ENCODE peak calls at places on chromosome 12, in four cellular contexts. G is colonic mucosa, I is dorsolateral prefrontal cortex, Y is upper lobe of right lung. W is an unnamed sample.
A peak's percentile ranks its signal among the peaks of the same experiment; 100 is the strongest.

GRCh38 chr12:42550815-42551214 is 38.7 kb downstream of the PRICKLE1 start:
- DNase-seq in G (no peak), I (no peak), Y (no peak), W (no peak)

GRCh38 chr12:100574262-100575074 is 984 bp downstream of the GAS2L3 start:
- DNase-seq in Y (no peak), G (peak; percentile 45), I (no peak), W (no peak)

GRCh38 chr12:67410667-67411067 is 141.5 kb downstream of the CAND1 start:
- DNase-seq in I (no peak), Y (no peak), G (no peak), W (no peak)

GRCh38 chr12:69097619-69098368 is 141.6 kb upstream of the CPSF6 start:
- DNase-seq in Y (no peak), G (no peak), I (no peak), W (no peak)

GRCh38 chr12:83954939-83955601 is 957.5 kb downstream of the SLC6A15 start:
- DNase-seq in Y (no peak), I (no peak), G (no peak), W (no peak)

GRCh38 chr12:68119724-68120211 is 39.8 kb downstream of the IFNG start:
- DNase-seq in I (no peak), G (no peak), Y (no peak), W (peak; percentile 21)

GRCh38 chr12:63764481-63764880 is 15.2 kb upstream of the RXYLT1 start:
- DNase-seq in I (no peak), Y (no peak), G (no peak), W (no peak)

GRCh38 chr12:52204095-52204930 is 12.5 kb upstream of the KRT80 start:
- DNase-seq in I (peak; percentile 15), Y (peak; percentile 37), G (no peak), W (no peak)

GRCh38 chr12:99984271-99985128 is at the start of gene ANKS1B:
- DNase-seq in I (no peak), G (peak; percentile 45), Y (peak; percentile 83), W (no peak)

GRCh38 chr12:6368906-6369525 is 6.3 kb downstream of the SCNN1A start:
- DNase-seq in I (no peak), Y (no peak), G (peak; percentile 35), W (no peak)

GRCh38 chr12:43338848-43339526 is 213.0 kb downstream of the ADAMTS20 start:
- DNase-seq in G (no peak), I (no peak), Y (no peak), W (no peak)

DNA sequence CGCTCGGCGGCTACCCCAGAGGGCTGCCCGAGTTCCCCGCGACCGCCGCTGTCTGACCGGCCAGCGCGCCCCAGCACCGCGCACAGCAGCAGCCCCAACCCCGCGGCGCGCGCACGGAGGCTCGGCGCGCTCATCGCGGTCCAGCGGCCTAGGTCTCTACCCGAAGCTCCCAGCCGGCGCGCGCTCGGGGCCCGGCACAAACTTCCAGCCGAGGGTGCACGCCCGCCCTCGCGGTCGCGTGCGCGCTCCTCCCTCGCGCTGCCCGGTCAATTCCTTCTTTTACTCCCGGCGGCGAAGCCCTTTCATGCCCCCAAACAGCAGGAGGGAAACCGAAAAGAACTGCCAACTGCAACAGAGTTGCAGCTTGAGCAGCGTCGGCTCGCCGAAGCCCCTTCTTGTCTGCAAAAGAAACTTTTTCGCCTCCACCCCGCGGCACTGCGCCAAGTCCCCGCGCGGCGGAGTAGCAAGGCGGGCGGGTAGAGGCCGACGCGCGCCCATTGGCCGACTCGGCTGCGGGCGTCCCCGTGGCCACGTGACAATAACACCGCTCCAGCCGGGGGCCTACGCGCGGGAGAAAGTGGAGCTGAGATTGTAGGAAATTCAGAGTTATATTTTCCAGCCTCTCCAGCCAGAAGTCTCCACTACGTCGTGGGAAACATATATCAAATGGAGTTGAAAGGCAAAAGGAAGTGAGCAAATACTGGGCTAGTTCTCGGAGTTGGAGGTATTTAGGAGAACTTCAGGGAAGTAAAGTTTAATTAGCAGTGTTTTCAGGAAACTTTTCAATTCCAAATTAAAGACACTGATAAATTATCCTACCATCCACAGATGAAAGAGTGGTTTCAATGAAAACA is at the start of gene LRIG3:
- DNase-seq in G (peak; percentile 93), I (peak; percentile 70), Y (peak; percentile 94), W (no peak)
- H3K4me3 ChIP-seq in G (peak within 1 kb of the TSS; percentile 79), I (peak within 1 kb of the TSS; percentile 91), Y (peak within 1 kb of the TSS; percentile 63), W (no peak within 1 kb of the TSS)

GRCh38 chr12:108837680-108838079 is 19.7 kb downstream of the SSH1 start:
- DNase-seq in G (no peak), I (no peak), Y (no peak), W (no peak)
- H3K4me3 ChIP-seq in G (no peak overlapping the region), I (no peak overlapping the region), Y (no peak overlapping the region), W (no peak overlapping the region)

DNA sequence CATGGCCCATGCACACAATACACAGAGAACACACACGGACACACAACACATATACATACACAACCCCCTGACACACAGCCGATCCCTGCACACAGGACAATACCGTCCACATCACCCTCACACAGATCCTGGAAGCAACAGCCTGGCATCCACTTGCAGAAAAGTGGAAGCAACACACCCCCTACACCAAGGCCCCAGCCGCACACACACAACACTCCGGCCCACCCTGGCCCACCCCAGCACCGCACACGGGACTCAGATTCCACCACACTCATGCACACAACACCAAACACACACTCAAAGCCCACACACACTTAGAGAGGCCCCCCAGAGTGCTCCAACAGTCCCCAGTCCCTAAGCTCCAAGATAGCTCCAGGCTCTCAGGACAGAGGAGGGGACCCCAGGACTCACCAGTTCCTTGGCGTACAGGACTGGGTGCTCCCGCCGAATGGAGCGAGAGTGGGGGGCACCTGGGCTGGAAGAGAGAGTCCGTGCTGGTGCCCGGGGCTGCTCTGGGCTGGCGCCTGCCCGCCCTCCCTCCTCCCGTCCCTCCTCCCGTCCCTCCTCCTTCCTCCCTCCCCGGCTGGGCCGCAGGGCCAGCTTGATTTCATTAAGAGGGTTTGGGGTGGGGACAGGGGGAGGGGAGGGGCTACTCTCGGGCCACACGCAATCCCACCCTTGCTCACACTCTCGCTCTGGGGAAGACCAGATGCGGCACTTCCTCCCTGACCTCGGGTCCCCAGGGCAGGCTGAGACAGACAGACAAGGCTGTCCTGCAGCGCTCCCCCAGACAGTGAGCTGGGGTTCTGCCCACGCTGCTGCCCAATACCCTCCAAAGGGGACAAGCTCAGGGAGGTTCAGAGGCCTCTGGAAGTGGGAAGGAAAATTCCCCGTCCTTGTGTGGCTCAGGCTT is at the start of gene TMEM119:
- DNase-seq in I (no peak), Y (no peak), G (peak; percentile 37), W (no peak)
- H3K4me3 ChIP-seq in I (peak within 1 kb of the TSS; percentile 46), Y (peak within 1 kb of the TSS; percentile 41), G (peak within 1 kb of the TSS; percentile 13), W (no peak within 1 kb of the TSS)

DNA sequence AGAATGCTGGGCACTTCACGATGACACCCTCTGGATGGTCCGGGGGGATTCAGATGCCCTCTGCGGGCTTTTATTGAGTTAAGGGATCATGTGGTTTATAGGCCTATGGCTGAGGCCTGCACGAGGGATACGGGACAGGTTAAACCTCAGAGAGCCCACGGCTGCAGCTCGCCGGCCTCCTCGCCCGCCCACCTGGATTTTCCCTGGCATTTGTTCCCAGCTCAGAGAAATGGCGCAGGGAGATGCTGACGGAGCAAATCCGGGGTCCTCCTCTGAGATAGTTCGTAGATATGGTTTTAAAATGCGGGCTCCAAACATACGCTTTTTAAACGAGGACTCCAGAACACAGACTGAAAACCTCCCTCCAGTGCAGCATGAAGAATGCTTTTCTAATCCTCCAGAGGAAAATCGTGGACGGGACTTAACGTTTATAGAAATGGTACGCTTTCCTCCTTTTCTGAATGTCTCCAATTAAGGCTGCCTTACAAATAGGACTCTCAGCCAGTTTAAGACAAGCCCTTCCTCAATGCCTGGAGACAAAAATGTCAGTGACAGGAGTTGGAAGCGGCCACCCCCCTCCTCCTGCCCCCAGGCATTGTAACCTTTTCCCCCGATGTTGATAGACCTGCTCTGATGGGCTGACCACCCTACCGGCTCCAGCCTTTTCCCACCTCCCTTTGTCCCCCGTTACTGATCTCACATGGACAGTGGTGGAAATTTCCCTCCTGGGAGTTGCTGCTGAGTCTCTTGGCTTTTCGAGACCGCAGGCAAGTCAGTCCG is 16.6 kb downstream of the CCND2 start:
- DNase-seq in I (no peak), Y (no peak), G (no peak), W (no peak)
- H3K4me3 ChIP-seq in I (peak overlapping the region; percentile 26), Y (no peak overlapping the region), G (no peak overlapping the region), W (no peak overlapping the region)

DNA sequence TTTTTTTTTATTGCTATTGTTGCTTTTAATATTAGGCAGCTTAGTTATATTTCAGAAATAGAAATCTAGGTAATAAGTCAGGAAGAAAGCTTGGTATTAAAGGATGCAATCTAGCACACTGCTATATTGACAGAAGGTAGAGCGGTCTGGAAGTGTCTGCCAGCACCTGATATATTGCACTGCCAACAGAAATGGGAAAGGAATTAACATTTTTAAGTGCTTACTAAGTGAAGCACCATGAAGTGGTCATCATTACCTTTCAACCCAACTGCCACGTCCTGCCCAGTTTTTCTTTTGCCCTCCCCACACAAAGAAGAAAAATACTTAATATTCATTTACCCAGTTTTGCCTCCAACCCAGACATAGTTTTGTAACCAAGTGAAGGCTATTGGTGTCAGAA is 163.5 kb downstream of the KITLG start:
- DNase-seq in Y (no peak), I (no peak), G (no peak), W (no peak)
- H3K4me3 ChIP-seq in Y (no peak overlapping the region), I (no peak overlapping the region), G (no peak overlapping the region), W (no peak overlapping the region)

GRCh38 chr12:109308534-109309440 is at the start of gene FOXN4:
- DNase-seq in Y (no peak), G (no peak), I (no peak), W (no peak)
- H3K4me3 ChIP-seq in Y (peak within 1 kb of the TSS; percentile 39), G (peak within 1 kb of the TSS; percentile 30), I (peak within 1 kb of the TSS; percentile 63), W (no peak within 1 kb of the TSS)

GRCh38 chr12:124609041-124609984 is 41.9 kb upstream of the NCOR2 start:
- DNase-seq in Y (peak; percentile 97), I (no peak), G (peak; percentile 98), W (peak; percentile 93)
- H3K4me3 ChIP-seq in Y (no peak overlapping the region), I (no peak overlapping the region), G (no peak overlapping the region), W (peak overlapping the region; percentile 32)

W was measured in CD8-positive, alpha-beta memory T cell.